ENCODE peak calls at places on chromosomes 13 and 19, in six cellular contexts. Y is CD8-positive, alpha-beta T cell; W is neural crest cell; L is type B pancreatic cell; I is cardiac muscle cell; N is suprapubic skin. S is an unnamed sample.

GRCh38 chr13:31322702-31323101 is 122.9 kb downstream of the B3GLCT start:
- DNase-seq in Y (no peak), W (no peak), L (no peak), I (no peak), N (no peak), S (no peak)

GRCh38 chr19:57321746-57322145 is 1.5 kb downstream of the ZNF543 start:
- DNase-seq in Y (no peak), W (no peak), L (no peak), I (no peak), N (no peak), S (no peak)

GRCh38 chr19:29508181-29508580 is 17.6 kb upstream of the VSTM2B start:
- DNase-seq in Y (no peak), W (no peak), L (no peak), I (no peak), N (no peak), S (no peak)

GRCh38 chr13:49652691-49653305 is 24.5 kb downstream of the ARL11 start:
- DNase-seq in Y (no peak), W (peak; percentile 32), L (no peak), I (peak; percentile 60), N (no peak), S (peak; percentile 62)

GRCh38 chr19:50050406-50051223 is 24.8 kb downstream of the ZNF473 start:
- DNase-seq in Y (peak; percentile 83), W (peak; percentile 57), L (peak; percentile 74), I (peak; percentile 70), N (peak; percentile 91), S (peak; percentile 80)

GRCh38 chr19:10431254-10431942 is 11.1 kb downstream of the PDE4A start:
- DNase-seq in Y (peak; percentile 57), W (no peak), L (no peak), I (no peak), N (no peak), S (no peak)

GRCh38 chr13:105442941-105443340 is 1092.5 kb downstream of the EFNB2 start:
- DNase-seq in Y (no peak), W (no peak), L (no peak), I (no peak), N (no peak), S (no peak)

GRCh38 chr19:38033658-38034150 is 126.7 kb downstream of the SIPA1L3 start:
- DNase-seq in Y (no peak), W (no peak), L (no peak), I (no peak), N (no peak), S (no peak)

GRCh38 chr19:39113199-39113598 is 12.4 kb upstream of the PAK4 start:
- DNase-seq in Y (no peak), W (no peak), L (no peak), I (no peak), N (no peak), S (no peak)

GRCh38 chr13:27942972-27943371 is 23.2 kb downstream of the PDX1 start:
- DNase-seq in Y (no peak), W (no peak), L (no peak), I (no peak), N (no peak), S (no peak)

GRCh38 chr13:45219123-45219891 is 18.5 kb upstream of the KCTD4 start:
- DNase-seq in Y (no peak), W (no peak), L (no peak), I (no peak), N (no peak), S (no peak)

GRCh38 chr19:47417107-47417745 is 2.1 kb downstream of the MEIS3 start:
- DNase-seq in Y (no peak), W (no peak), L (no peak), I (no peak), N (no peak), S (no peak)

GRCh38 chr19:7769171-7769570 is 6.1 kb downstream of the CLEC4M start:
- DNase-seq in Y (no peak), W (no peak), L (no peak), I (no peak), N (no peak), S (no peak)

GRCh38 chr19:6997679-6998445 is 23.4 kb downstream of the MBD3L2B start:
- DNase-seq in Y (no peak), W (no peak), L (no peak), I (no peak), N (no peak), S (no peak)

GRCh38 chr13:36453518-36453917 is 21.2 kb downstream of the CCNA1 start:
- DNase-seq in Y (no peak), W (no peak), L (no peak), I (peak; percentile 34), N (no peak), S (no peak)

GRCh38 chr13:76853481-76853880 is 32.7 kb downstream of the KCTD12 start:
- DNase-seq in Y (no peak), W (no peak), L (no peak), I (no peak), N (no peak), S (no peak)

GRCh38 chr13:113351514-113352026 is 12.4 kb downstream of the GRTP1 start:
- DNase-seq in Y (no peak), W (no peak), L (no peak), I (no peak), N (no peak), S (no peak)

GRCh38 chr13:113349050-113349449 is 14.9 kb downstream of the GRTP1 start:
- DNase-seq in Y (no peak), W (no peak), L (no peak), I (no peak), N (no peak), S (no peak)

GRCh38 chr13:113349491-113349890 is 14.4 kb downstream of the GRTP1 start:
- DNase-seq in Y (no peak), W (no peak), L (no peak), I (no peak), N (no peak), S (no peak)

GRCh38 chr13:113350938-113351335 is 13.0 kb downstream of the GRTP1 start:
- DNase-seq in Y (no peak), W (no peak), L (no peak), I (no peak), N (no peak), S (no peak)

DNA sequence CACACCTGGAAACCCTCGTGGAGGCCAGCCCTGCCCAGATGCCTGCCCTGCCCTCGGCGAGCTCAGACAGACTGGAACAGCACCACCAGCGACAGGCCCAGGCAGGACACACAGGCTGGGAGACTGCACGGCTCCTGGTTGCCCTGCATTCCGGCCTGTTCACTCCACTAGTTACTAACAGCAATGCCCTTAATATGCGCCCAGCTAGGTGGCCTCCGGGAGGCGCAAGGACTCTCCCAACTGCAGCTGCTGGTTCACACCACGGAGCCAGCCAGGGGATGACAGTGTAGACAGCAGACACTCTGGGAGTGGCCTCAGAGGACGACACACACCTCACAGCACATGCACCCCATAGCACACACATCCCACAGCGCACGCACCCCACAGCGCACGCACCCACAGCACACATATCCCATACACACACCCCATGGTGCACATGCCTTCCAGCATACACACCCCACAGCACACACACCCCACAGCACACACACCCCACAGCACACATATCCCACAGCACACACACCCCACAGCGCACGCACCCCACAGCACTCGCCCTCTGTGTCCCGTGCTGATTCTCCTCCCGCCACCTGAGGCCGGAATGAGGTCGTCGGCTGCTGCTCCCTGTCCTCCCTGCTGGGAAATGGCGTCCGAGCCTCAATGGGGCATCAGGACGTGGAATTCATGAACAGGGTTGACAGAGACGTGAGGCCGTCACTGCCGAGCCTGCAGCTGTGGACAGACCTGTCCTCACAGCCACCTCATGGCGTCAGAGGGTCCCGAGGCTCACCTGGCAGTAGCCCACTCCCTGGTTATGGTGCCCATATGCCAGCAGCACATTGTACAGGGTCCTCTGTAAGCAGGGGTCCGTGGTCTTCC is 13.6 kb downstream of the GRTP1 start:
- DNase-seq in Y (no peak), W (no peak), L (no peak), I (no peak), N (no peak), S (no peak)
- TF ChIP-seq CTCF in Y (no peak), W (no peak), L (no peak), I (no peak), N (no peak), S (peak; percentile 1)

GRCh38 chr19:30799854-30800755 is 427.9 kb downstream of the ZNF536 start:
- DNase-seq in Y (no peak), W (peak; percentile 59), L (peak; percentile 67), I (peak; percentile 75), N (no peak), S (no peak)

GRCh38 chr19:30791116-30791515 is 418.9 kb downstream of the ZNF536 start:
- DNase-seq in Y (no peak), W (no peak), L (peak; percentile 37), I (no peak), N (peak; percentile 75), S (no peak)

GRCh38 chr19:30792561-30793505 is 420.6 kb downstream of the ZNF536 start:
- DNase-seq in Y (no peak), W (no peak), L (peak; percentile 42), I (no peak), N (peak; percentile 55), S (no peak)

GRCh38 chr19:30790048-30790680 is 418.0 kb downstream of the ZNF536 start:
- DNase-seq in Y (no peak), W (no peak), L (no peak), I (no peak), N (peak; percentile 52), S (no peak)

DNA sequence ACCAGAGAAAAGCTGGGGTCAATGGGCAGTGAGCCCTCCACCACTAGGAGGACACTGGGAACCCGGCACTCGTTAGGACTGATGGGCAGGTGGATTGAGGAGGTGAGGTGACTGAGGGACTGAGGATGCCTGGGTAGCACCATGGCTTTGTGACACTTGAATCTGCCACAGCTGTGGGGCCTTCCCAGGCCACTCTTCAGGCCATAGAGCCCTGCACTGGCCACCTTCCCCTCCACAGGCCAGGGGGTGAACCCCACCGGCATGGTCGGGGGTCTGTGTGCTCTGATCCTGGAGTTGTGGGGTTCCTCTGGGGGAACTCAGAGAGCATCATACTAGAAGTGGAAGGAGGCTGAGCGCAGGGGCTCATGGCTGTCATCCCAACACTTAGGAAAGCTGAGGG is 423.5 kb downstream of the ZNF536 start:
- DNase-seq in Y (no peak), W (no peak), L (peak; percentile 64), I (no peak), N (peak; percentile 40), S (no peak)
- TF ChIP-seq CTCF in Y (no peak), W (no peak), L (no peak), I (no peak), N (no peak), S (no peak)

DNA sequence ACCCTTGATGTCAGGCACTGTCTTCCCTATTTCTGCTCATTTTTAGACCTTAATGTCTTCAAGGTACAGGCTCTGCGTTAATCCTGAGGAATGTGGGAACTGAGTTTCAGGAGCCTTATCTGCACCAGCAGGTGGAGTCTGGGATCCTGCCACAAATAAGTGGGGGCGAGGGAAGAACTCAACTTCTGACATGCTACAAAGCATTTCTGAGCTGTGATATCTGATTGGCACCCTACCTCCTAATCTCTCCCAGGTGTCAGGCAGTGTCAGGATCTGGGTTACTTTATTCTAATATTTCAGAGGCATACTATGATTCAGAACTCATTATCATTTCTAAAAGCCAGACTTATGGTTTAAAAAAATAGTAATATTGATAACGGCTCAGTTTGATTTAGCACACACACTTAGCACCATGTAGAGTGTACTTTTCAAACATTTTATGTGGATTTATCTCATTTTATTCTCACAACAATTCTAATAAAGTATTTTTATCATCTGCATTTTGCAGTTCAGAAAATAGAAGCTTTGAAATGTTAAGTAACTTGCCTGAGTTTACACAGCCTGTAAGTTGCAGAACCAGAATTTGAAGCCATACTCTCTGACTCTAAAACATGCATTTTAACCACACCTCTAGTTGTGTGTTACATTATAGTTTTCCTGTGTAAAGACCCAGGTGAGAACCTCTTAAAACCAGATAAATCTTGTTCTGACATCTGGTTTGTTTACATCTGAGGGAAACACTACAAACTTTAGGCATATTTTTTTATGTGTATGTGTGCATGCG is 358.6 kb downstream of the TDRD3 start:
- DNase-seq in Y (no peak), W (no peak), L (no peak), I (peak; percentile 47), N (no peak), S (no peak)
- TF ChIP-seq CTCF in Y (no peak), W (no peak), L (peak; percentile 28), I (no peak), N (no peak), S (no peak)

GRCh38 chr19:1762243-1763140 is 9.2 kb downstream of the ONECUT3 start:
- DNase-seq in Y (no peak), W (no peak), L (no peak), I (no peak), N (no peak), S (no peak)
- TF ChIP-seq CTCF in Y (no peak), W (no peak), L (no peak), I (no peak), N (no peak), S (no peak)

S was measured in D721Med.